ENCODE peak calls at places on chromosomes 3 and 15, in eight cellular contexts. X is amygdala; R is T-helper 9 cell; I is dermis microvascular lymphatic vessel endothelial cell; B is T follicular helper cell; A is activated CD8-positive, alpha-beta memory T cell treated with anti-CD3 and anti-CD28 coated beads for 48 hours; H is GM04504; M is transverse colon. D is an unnamed sample.

GRCh38 chr15:81516461-81516860 is 142.4 kb upstream of the TMC3 start:
- DNase-seq in X (no peak), R (no peak), I (peak), B (no peak), A (no peak), H (no peak), M (no peak), D (no peak)

GRCh38 chr3:99549918-99550603 is 88.3 kb upstream of the COL8A1 start:
- DNase-seq in X (no peak), R (no peak), I (peak), B (no peak), A (no peak), H (peak), M (no peak), D (no peak)

GRCh38 chr3:194277547-194278091 is 73.5 kb downstream of the CPN2 start:
- DNase-seq in X (no peak), R (no peak), I (peak), B (no peak), A (no peak), H (no peak), M (peak), D (no peak)

GRCh38 chr15:89794627-89795241 is 18.6 kb downstream of the MESP2 start:
- DNase-seq in X (no peak), R (no peak), I (peak), B (no peak), A (no peak), H (no peak), M (no peak), D (peak)

GRCh38 chr15:62306851-62307504 is 141.9 kb upstream of the C2CD4B start:
- DNase-seq in X (no peak), R (no peak), I (peak), B (no peak), A (no peak), H (peak), M (peak), D (peak)

GRCh38 chr15:83108266-83109219 is 1.1 kb downstream of the TM6SF1 start:
- DNase-seq in X (no peak), R (no peak), I (peak), B (no peak), A (no peak), H (no peak), M (peak), D (peak)

GRCh38 chr3:31009881-31010280 is 115.4 kb upstream of the GADL1 start:
- DNase-seq in X (no peak), R (no peak), I (peak), B (no peak), A (no peak), H (no peak), M (no peak), D (no peak)

GRCh38 chr3:99651561-99651960 is 13.2 kb downstream of the COL8A1 start:
- DNase-seq in X (no peak), R (no peak), I (peak), B (no peak), A (no peak), H (peak), M (peak), D (no peak)

GRCh38 chr3:192422321-192422997 is 304.9 kb downstream of the FGF12 start:
- DNase-seq in X (no peak), R (no peak), I (no peak), B (no peak), A (no peak), H (no peak), M (no peak), D (no peak)

GRCh38 chr3:123876858-123877257 is 7.3 kb downstream of the MYLK start:
- DNase-seq in X (no peak), R (no peak), I (no peak), B (no peak), A (no peak), H (no peak), M (no peak), D (no peak)

GRCh38 chr15:41585140-41586047 is 26.4 kb downstream of the TYRO3 start:
- DNase-seq in X (peak), R (peak), I (peak), B (no peak), A (peak), H (peak), M (peak), D (peak)

GRCh38 chr15:74790080-74790916 is 8.4 kb downstream of the CSK start:
- DNase-seq in X (peak), R (peak), I (peak), B (no peak), A (no peak), H (no peak), M (peak), D (no peak)

GRCh38 chr3:86958534-86958933 is 32.4 kb downstream of the VGLL3 start:
- DNase-seq in X (no peak), R (no peak), I (no peak), B (no peak), A (no peak), H (peak), M (no peak), D (no peak)

GRCh38 chr15:68047826-68048225 is 6.3 kb upstream of the PIAS1 start:
- DNase-seq in X (no peak), R (no peak), I (no peak), B (no peak), A (no peak), H (no peak), M (no peak), D (no peak)

D was measured in glomerular endothelial cell.